ENCODE peak calls at places on chromosomes 2 and 18, in six cellular contexts. E is AG09309, N is tibial artery, S is breast epithelium, B is astrocyte of the cerebellum, P is GM06990. D is an unnamed sample.
A peak's percentile ranks its signal among the peaks of the same experiment; 100 is the strongest.

GRCh38 chr18:13585379-13586153 is 140.8 kb downstream of the FAM210A start:
- DNase-seq in E (no peak), N (no peak), S (no peak), B (no peak), P (no peak), D (no peak)

GRCh38 chr18:76822510-76823165 is at the start of gene ZNF236:
- DNase-seq in E (peak; percentile 41), N (peak; percentile 71), S (peak; percentile 74), B (no peak), P (peak; percentile 87), D (peak; percentile 77)

GRCh38 chr2:239177325-239177724 is 223.5 kb downstream of the HDAC4 start:
- DNase-seq in E (no peak), N (no peak), S (peak; percentile 28), B (no peak), P (no peak), D (no peak)

GRCh38 chr2:150465703-150466569 is 21.5 kb downstream of the RND3 start:
- DNase-seq in E (no peak), N (no peak), S (no peak), B (no peak), P (no peak), D (peak; percentile 31)

GRCh38 chr2:23220687-23221086 is 164.3 kb upstream of the KLHL29 start:
- DNase-seq in E (no peak), N (no peak), S (no peak), B (no peak), P (no peak), D (no peak)

GRCh38 chr2:147173186-147173575 is 671.6 kb upstream of the ACVR2A start:
- DNase-seq in E (no peak), N (no peak), S (no peak), B (no peak), P (no peak), D (peak; percentile 10)

GRCh38 chr2:10973766-10974165 is 62.0 kb downstream of the KCNF1 start:
- DNase-seq in E (no peak), N (no peak), S (no peak), B (no peak), P (no peak), D (no peak)

GRCh38 chr18:61972389-61973264 is 79.8 kb upstream of the RNF152 start:
- DNase-seq in E (no peak), N (no peak), S (no peak), B (no peak), P (no peak), D (no peak)

GRCh38 chr2:57981369-57981768 is 65.2 kb upstream of the VRK2 start:
- DNase-seq in E (peak; percentile 80), N (no peak), S (no peak), B (peak; percentile 94), P (no peak), D (peak; percentile 77)

GRCh38 chr2:85707304-85707703 is 13.1 kb downstream of the GNLY start:
- DNase-seq in E (peak; percentile 70), N (peak; percentile 68), S (no peak), B (peak; percentile 81), P (no peak), D (peak; percentile 93)

GRCh38 chr2:112242384-112242783 is 12.5 kb downstream of the ZC3H8 start:
- DNase-seq in E (no peak), N (no peak), S (no peak), B (no peak), P (no peak), D (no peak)

GRCh38 chr18:51660316-51660715 is 462.8 kb upstream of the MEX3C start:
- DNase-seq in E (no peak), N (no peak), S (no peak), B (no peak), P (no peak), D (no peak)

GRCh38 chr18:52716926-52717325 is 376.9 kb downstream of the DCC start:
- DNase-seq in E (no peak), N (no peak), S (no peak), B (peak; percentile 38), P (no peak), D (peak; percentile 6)

GRCh38 chr2:215356948-215357461 is 45.1 kb downstream of the ATIC start:
- DNase-seq in E (no peak), N (no peak), S (no peak), B (no peak), P (no peak), D (peak; percentile 75)

GRCh38 chr2:240948905-240949790 is 43.0 kb downstream of the CROCC2 start:
- DNase-seq in E (no peak), N (peak; percentile 12), S (peak; percentile 35), B (no peak), P (no peak), D (no peak)

GRCh38 chr2:85734942-85735608 is 18.7 kb upstream of the ATOH8 start:
- DNase-seq in E (no peak), N (no peak), S (no peak), B (no peak), P (no peak), D (peak; percentile 72)

GRCh38 chr2:206392118-206392517 is 51.2 kb upstream of the ADAM23 start:
- DNase-seq in E (peak; percentile 28), N (no peak), S (no peak), B (no peak), P (no peak), D (peak; percentile 65)

GRCh38 chr2:76050196-76050595 is 339.5 kb upstream of the GCFC2 start:
- DNase-seq in E (no peak), N (no peak), S (no peak), B (no peak), P (no peak), D (no peak)
- TF ChIP-seq CTCF in E (no peak), N (no peak), S (no peak), B (no peak), P (no peak), D (no peak)

GRCh38 chr18:63979409-63979908 is 9.6 kb downstream of the SERPINB8 start:
- DNase-seq in E (no peak), N (peak; percentile 50), S (no peak), B (peak; percentile 55), P (peak; percentile 6), D (peak; percentile 84)
- H3K4me3 ChIP-seq in E (peak overlapping the region; percentile 26), N (peak overlapping the region; percentile 41), S (peak overlapping the region; percentile 49), B (peak overlapping the region; percentile 16), P (no peak overlapping the region), D (peak overlapping the region; percentile 11)

GRCh38 chr2:121263996-121264715 is 20.8 kb downstream of the TFCP2L1 start:
- DNase-seq in E (no peak), N (no peak), S (no peak), B (no peak), P (no peak), D (no peak)
- TF ChIP-seq CTCF in E (no peak), N (no peak), S (no peak), B (no peak), P (no peak), D (no peak)

GRCh38 chr18:57439617-57439975 is 4.4 kb downstream of the ONECUT2 start:
- DNase-seq in E (no peak), N (no peak), S (no peak), B (no peak), P (no peak), D (no peak)

GRCh38 chr18:57438669-57439616 is 3.8 kb downstream of the ONECUT2 start:
- DNase-seq in E (no peak), N (no peak), S (no peak), B (no peak), P (no peak), D (no peak)

GRCh38 chr18:57436965-57437333 is 1.8 kb downstream of the ONECUT2 start:
- DNase-seq in E (no peak), N (no peak), S (no peak), B (no peak), P (no peak), D (no peak)

GRCh38 chr18:57437433-57437781 is 2.2 kb downstream of the ONECUT2 start:
- DNase-seq in E (no peak), N (no peak), S (no peak), B (no peak), P (no peak), D (no peak)

DNA sequence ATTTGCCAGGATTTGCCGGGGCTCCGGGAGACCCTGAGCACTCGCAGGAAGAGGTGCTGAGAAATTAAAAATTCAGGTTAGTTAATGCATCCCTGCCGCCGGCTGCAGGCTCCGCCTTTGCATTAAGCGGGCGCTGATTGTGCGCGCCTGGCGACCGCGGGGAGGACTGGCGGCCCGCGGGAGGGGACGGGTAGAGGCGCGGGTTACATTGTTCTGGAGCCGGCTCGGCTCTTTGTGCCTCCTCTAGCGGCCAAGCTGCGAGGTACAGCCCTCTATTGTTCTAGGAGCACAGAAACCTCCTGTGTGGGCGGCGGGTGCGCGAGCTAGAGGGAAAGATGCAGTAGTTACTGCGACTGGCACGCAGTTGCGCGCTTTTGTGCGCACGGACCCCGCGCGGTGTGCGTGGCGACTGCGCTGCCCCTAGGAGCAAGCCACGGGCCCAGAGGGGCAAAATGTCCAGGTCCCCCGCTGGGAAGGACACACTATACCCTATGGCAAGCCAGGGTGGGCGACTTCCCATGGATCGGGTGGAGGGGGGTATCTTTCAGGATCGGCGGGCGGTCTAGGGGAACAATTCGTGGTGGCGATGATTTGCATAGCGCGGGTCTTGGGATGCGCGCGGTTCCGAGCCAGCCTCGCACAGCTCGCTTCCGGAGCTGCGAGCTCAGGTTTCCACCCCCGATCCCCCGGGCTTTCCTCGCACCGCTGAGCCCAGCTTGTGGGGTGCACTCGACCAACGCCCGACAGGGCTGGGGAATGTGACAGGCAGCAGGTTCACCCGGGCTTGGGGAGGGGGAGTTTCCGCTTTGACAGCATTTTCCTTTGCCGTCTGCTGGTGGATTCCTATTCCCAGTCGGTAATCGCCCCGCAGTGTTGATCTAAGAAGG is 2.9 kb downstream of the ONECUT2 start:
- DNase-seq in E (peak; percentile 10), N (no peak), S (no peak), B (no peak), P (peak; percentile 68), D (peak; percentile 60)
- H3K4me3 ChIP-seq in E (peak overlapping the region; percentile 24), N (no peak overlapping the region), S (peak overlapping the region; percentile 70), B (no peak overlapping the region), P (peak overlapping the region; percentile 44), D (no peak overlapping the region)

GRCh38 chr2:42932271-42933151 is 140.1 kb upstream of the HAAO start:
- DNase-seq in E (no peak), N (no peak), S (no peak), B (no peak), P (no peak), D (no peak)

GRCh38 chr2:42929577-42929984 is 137.2 kb upstream of the HAAO start:
- DNase-seq in E (no peak), N (no peak), S (no peak), B (no peak), P (no peak), D (no peak)

GRCh38 chr2:42929985-42930581 is 137.7 kb upstream of the HAAO start:
- DNase-seq in E (no peak), N (no peak), S (no peak), B (peak; percentile 83), P (no peak), D (peak; percentile 90)

GRCh38 chr2:42931818-42932195 is 139.4 kb upstream of the HAAO start:
- DNase-seq in E (no peak), N (no peak), S (no peak), B (peak; percentile 69), P (no peak), D (no peak)

DNA sequence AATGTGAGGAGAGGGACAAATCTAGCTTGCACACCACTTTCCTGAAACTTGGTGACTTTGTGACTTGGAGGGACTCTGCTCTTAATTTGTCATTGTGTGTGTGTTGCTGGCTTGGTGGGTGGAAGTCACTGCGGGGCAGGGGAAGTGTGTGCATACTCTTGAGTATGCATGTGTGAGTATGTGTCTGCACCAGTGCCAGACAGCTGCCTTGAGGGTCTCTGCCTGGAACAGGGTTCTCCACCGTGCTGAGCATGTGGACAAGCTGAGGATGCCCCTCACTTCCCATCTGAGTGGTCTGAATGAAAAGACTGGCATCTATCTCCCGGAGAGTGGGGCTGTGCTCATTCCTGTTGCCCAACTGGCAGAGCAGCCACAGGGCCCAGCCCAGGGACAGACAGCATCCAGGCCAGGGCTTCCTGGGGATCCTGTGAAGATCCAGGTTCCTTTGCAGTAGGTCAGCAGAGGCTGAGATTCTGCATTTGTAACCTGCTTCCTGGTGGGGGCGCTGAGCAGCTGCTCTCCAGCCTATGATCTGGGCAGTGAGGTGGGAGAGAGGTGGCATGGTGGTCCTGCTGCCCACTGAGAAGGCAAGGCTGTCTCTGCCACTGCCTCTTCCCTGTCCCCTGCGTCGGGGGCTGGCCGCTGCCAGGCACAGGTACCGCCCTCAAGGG is 138.9 kb upstream of the HAAO start:
- DNase-seq in E (no peak), N (no peak), S (no peak), B (no peak), P (no peak), D (no peak)
- TF ChIP-seq CTCF in E (peak; percentile 23), N (no peak), S (no peak), B (peak; percentile 55), P (peak; percentile 33), D (peak; percentile 19)

D was measured in cardiac fibroblast.